ENCODE peak calls at places on chromosomes 2 and 18, in seven cellular contexts. A, F, U, D, E, L and G are unnamed samples.

GRCh38 chr2:197705912-197706838 is 1.0 kb downstream of the MARS2 start:
- DNase-seq in A (peak; percentile 15), F (peak; percentile 57), U (peak; percentile 21), D (no peak), E (no peak), L (peak; percentile 4), G (no peak)

GRCh38 chr2:132009874-132010521 is 151.8 kb downstream of the ANKRD30BL start:
- DNase-seq in A (peak; percentile 18), F (peak; percentile 44), U (peak; percentile 7), D (no peak), E (no peak), L (no peak), G (no peak)

GRCh38 chr2:21001988-21002813 is 41.7 kb downstream of the APOB start:
- DNase-seq in A (no peak), F (no peak), U (no peak), D (no peak), E (no peak), L (no peak), G (no peak)

GRCh38 chr2:12651661-12652060 is 65.1 kb upstream of the TRIB2 start:
- DNase-seq in A (no peak), F (no peak), U (no peak), D (no peak), E (no peak), L (no peak), G (no peak)

GRCh38 chr2:24382363-24383021 is 22.2 kb upstream of the ITSN2 start:
- DNase-seq in A (peak; percentile 69), F (no peak), U (peak; percentile 77), D (peak; percentile 78), E (peak; percentile 60), L (peak; percentile 68), G (no peak)

GRCh38 chr2:176138526-176139169 is 9.1 kb downstream of the HOXD8 start:
- DNase-seq in A (no peak), F (no peak), U (no peak), D (no peak), E (no peak), L (no peak), G (no peak)

GRCh38 chr18:58601468-58602266 is 27.2 kb downstream of the ALPK2 start:
- DNase-seq in A (no peak), F (no peak), U (no peak), D (no peak), E (no peak), L (no peak), G (no peak)

GRCh38 chr2:137837830-137838229 is 126.4 kb upstream of the HNMT start:
- DNase-seq in A (no peak), F (no peak), U (no peak), D (no peak), E (no peak), L (no peak), G (no peak)

GRCh38 chr18:3162181-3162580 is 57.6 kb downstream of the MYOM1 start:
- DNase-seq in A (no peak), F (no peak), U (peak; percentile 28), D (no peak), E (peak; percentile 87), L (peak; percentile 88), G (no peak)

GRCh38 chr2:126227250-126227649 is 428.7 kb upstream of the GYPC start:
- DNase-seq in A (no peak), F (no peak), U (no peak), D (no peak), E (no peak), L (no peak), G (no peak)
- TF ChIP-seq CTCF in A (peak; percentile 44), F (no peak), U (no peak), D (no peak), E (no peak), L (no peak), G (peak; percentile 56)

DNA sequence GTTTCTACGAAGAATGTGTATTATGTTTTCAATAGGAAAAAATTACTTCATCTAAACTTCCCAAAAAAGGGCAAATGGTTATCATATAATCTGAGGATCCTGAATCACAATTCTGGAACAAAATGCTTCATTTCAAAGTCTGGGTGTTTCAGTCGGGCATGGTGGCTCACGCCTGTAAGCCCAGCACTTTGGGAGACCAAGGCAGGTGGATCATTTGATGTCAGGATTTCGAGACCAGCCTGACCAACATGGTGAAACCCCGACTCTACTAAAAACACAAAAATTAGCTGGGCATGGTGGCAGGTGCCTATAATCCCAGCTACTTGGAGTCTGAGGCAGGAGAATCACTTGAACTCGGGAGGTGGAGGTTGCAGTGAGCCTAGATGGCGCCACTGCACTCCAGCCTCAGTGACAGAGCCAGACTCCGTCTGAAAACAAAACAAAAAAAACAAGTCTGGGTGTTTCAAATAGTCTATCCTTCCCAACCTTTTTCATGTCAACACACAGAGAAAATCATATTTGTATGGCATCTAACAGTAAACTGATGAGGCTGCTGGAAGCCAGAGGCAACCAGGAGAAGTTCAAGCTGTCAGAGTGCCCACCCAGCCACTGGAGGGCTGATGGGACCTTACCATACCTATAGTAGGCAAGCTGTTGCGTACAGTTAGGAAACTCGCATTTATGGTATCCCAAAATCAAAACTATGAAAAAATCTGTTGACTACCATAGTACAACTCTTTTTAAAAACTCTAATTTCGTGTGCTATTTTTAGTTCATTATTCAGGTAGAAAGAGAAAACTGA is 14.6 kb downstream of the NBAS start:
- DNase-seq in A (no peak), F (no peak), U (no peak), D (no peak), E (no peak), L (no peak), G (no peak)
- TF ChIP-seq CTCF in A (no peak), F (no peak), U (no peak), D (no peak), E (peak; percentile 2), L (peak; percentile 17), G (no peak)

DNA sequence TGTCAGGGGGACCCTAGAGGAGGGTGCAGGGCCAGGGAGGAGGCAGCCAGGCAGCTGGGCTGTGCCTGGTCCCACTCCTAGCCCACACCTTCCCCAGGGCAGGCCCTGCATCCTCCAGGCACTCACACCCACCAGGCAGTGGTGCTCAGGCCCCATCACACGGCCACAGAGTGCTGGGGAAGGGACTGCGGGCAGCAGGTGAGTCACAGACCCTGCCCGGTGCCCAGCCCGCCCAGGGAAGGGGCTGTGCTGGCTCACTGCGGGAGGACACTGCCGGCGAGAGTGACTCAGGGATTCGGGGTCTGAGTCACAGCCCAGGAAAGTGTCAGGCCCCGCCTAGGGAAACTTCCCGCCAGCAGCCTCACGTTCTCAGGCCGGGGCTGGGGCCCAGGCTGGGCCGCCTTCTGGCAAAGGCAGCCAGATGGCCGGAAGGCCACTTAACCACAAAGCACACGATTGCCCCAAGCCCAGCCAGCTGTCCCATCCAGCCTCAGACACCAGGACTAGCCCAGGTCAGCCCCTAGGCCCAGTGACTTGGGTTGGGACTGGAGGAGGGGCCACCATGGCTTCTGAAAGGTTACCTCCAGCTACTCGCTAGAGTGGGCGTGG is 42.2 kb downstream of the BIN1 start:
- DNase-seq in A (peak; percentile 81), F (peak; percentile 93), U (peak; percentile 97), D (peak; percentile 87), E (peak; percentile 94), L (peak; percentile 97), G (no peak)
- TF ChIP-seq CTCF in A (no peak), F (no peak), U (peak; percentile 23), D (no peak), E (no peak), L (no peak), G (no peak)

GRCh38 chr2:199018826-199019225 is 438.9 kb downstream of the SATB2 start:
- DNase-seq in A (no peak), F (no peak), U (no peak), D (no peak), E (no peak), L (no peak), G (no peak)
- TF ChIP-seq CTCF in A (no peak), F (no peak), U (no peak), D (no peak), E (no peak), L (no peak), G (no peak)

GRCh38 chr2:235050992-235051351 is 99.2 kb downstream of the SH3BP4 start:
- DNase-seq in A (no peak), F (peak; percentile 89), U (peak; percentile 92), D (no peak), E (peak; percentile 82), L (peak; percentile 92), G (no peak)
- TF ChIP-seq CTCF in A (no peak), F (no peak), U (no peak), D (no peak), E (no peak), L (peak; percentile 36), G (no peak)